ENCODE peak calls at places on chromosomes 7 and 10, in four cellular contexts. One of them, this sample, is unnamed.

GRCh38 chr7:111091623-111092370 is 870 bp downstream of the LRRN3 start:
- DNase-seq in esophagus squamous epithelium: no peak
- DNase-seq in spleen: no peak
- DNase-seq in right lobe of liver: no peak
- DNase-seq in this sample: no peak

GRCh38 chr7:64959072-64959747 is 31.6 kb downstream of the ZNF117 start:
- DNase-seq in spleen: no peak
- DNase-seq in right lobe of liver: no peak
- DNase-seq in esophagus squamous epithelium: no peak
- DNase-seq in this sample: no peak

GRCh38 chr7:158616050-158616449 is 28.4 kb upstream of the PTPRN2 start:
- DNase-seq in right lobe of liver: no peak
- DNase-seq in spleen: no peak
- DNase-seq in esophagus squamous epithelium: no peak
- DNase-seq in this sample: no peak

GRCh38 chr10:99916776-99917175 is 93.0 kb downstream of the DNMBP start:
- DNase-seq in spleen: no peak
- DNase-seq in esophagus squamous epithelium: no peak
- DNase-seq in right lobe of liver: no peak
- DNase-seq in this sample: peak; percentile 75

GRCh38 chr7:81013036-81013435 is 94.2 kb upstream of the SEMA3C start:
- DNase-seq in right lobe of liver: no peak
- DNase-seq in esophagus squamous epithelium: no peak
- DNase-seq in spleen: no peak
- DNase-seq in this sample: no peak

GRCh38 chr7:156907656-156908055 is 14.7 kb upstream of the LMBR1 start:
- DNase-seq in spleen: no peak
- DNase-seq in esophagus squamous epithelium: no peak
- DNase-seq in right lobe of liver: no peak
- DNase-seq in this sample: no peak

GRCh38 chr7:104852386-104852785 is 161.6 kb upstream of the KMT2E start:
- DNase-seq in spleen: no peak
- DNase-seq in right lobe of liver: peak; percentile 78
- DNase-seq in esophagus squamous epithelium: no peak
- DNase-seq in this sample: no peak

GRCh38 chr7:134290286-134290685 is 26.4 kb downstream of the SLC35B4 start:
- DNase-seq in spleen: no peak
- DNase-seq in right lobe of liver: no peak
- DNase-seq in esophagus squamous epithelium: no peak
- DNase-seq in this sample: no peak

GRCh38 chr10:96967847-96968246 is 135.7 kb downstream of the LCOR start:
- DNase-seq in spleen: no peak
- DNase-seq in esophagus squamous epithelium: no peak
- DNase-seq in right lobe of liver: no peak
- DNase-seq in this sample: no peak

GRCh38 chr7:66967029-66967428 is 28.4 kb downstream of the SBDS start:
- DNase-seq in spleen: no peak
- DNase-seq in right lobe of liver: no peak
- DNase-seq in esophagus squamous epithelium: no peak
- DNase-seq in this sample: no peak

GRCh38 chr7:159128767-159129166 is 15.9 kb downstream of the VIPR2 start:
- DNase-seq in right lobe of liver: no peak
- DNase-seq in esophagus squamous epithelium: no peak
- DNase-seq in spleen: peak; percentile 58
- DNase-seq in this sample: no peak

GRCh38 chr10:129799942-129800341 is 164.1 kb downstream of the EBF3 start:
- DNase-seq in spleen: no peak
- DNase-seq in esophagus squamous epithelium: no peak
- DNase-seq in right lobe of liver: no peak
- DNase-seq in this sample: no peak

GRCh38 chr10:79244841-79245504 is 102.3 kb upstream of the PPIF start:
- DNase-seq in esophagus squamous epithelium: no peak
- DNase-seq in spleen: peak; percentile 90
- DNase-seq in right lobe of liver: no peak
- DNase-seq in this sample: no peak

GRCh38 chr7:5354460-5355279 is 69.0 kb downstream of the TNRC18 start:
- DNase-seq in spleen: no peak
- DNase-seq in right lobe of liver: peak; percentile 77
- DNase-seq in esophagus squamous epithelium: no peak
- DNase-seq in this sample: no peak

GRCh38 chr7:26515462-26515861 is 223.8 kb downstream of the SNX10 start:
- DNase-seq in right lobe of liver: no peak
- DNase-seq in esophagus squamous epithelium: no peak
- DNase-seq in spleen: no peak
- DNase-seq in this sample: no peak

GRCh38 chr7:151690597-151690996 is 170.9 kb upstream of the RHEB start:
- DNase-seq in spleen: no peak
- DNase-seq in right lobe of liver: no peak
- DNase-seq in esophagus squamous epithelium: no peak
- DNase-seq in this sample: no peak

GRCh38 chr7:111388016-111388415 is 174.3 kb downstream of the IMMP2L start:
- DNase-seq in right lobe of liver: no peak
- DNase-seq in esophagus squamous epithelium: no peak
- DNase-seq in spleen: no peak
- DNase-seq in this sample: no peak

GRCh38 chr10:49140306-49141175 is 6.7 kb upstream of the FAM170B start:
- DNase-seq in esophagus squamous epithelium: no peak
- DNase-seq in right lobe of liver: no peak
- DNase-seq in spleen: no peak
- DNase-seq in this sample: peak; percentile 59

GRCh38 chr10:62817763-62818425 is 1.7 kb upstream of the EGR2 start:
- DNase-seq in spleen: peak; percentile 97
- DNase-seq in esophagus squamous epithelium: no peak
- DNase-seq in right lobe of liver: peak; percentile 85
- DNase-seq in this sample: peak; percentile 81

GRCh38 chr10:20877554-20877953 is 19.6 kb downstream of the NEBL start:
- DNase-seq in spleen: no peak
- DNase-seq in esophagus squamous epithelium: no peak
- DNase-seq in right lobe of liver: no peak
- DNase-seq in this sample: no peak

GRCh38 chr10:68331455-68332258 is at the start of gene HNRNPH3:
- DNase-seq in esophagus squamous epithelium: peak; percentile 87
- DNase-seq in right lobe of liver: peak; percentile 98
- DNase-seq in spleen: peak; percentile 99
- DNase-seq in this sample: peak; percentile 98

GRCh38 chr10:68333058-68333395 is 299 bp upstream of the PBLD start:
- DNase-seq in spleen: no peak
- DNase-seq in esophagus squamous epithelium: no peak
- DNase-seq in right lobe of liver: no peak
- DNase-seq in this sample: no peak

GRCh38 chr10:68333452-68333851 is 724 bp upstream of the PBLD start:
- DNase-seq in right lobe of liver: no peak
- DNase-seq in spleen: no peak
- DNase-seq in esophagus squamous epithelium: no peak
- DNase-seq in this sample: no peak

GRCh38 chr10:68330852-68331454 is 911 bp upstream of the HNRNPH3 start:
- DNase-seq in spleen: peak; percentile 81
- DNase-seq in right lobe of liver: peak; percentile 56
- DNase-seq in esophagus squamous epithelium: no peak
- DNase-seq in this sample: peak; percentile 50

DNA sequence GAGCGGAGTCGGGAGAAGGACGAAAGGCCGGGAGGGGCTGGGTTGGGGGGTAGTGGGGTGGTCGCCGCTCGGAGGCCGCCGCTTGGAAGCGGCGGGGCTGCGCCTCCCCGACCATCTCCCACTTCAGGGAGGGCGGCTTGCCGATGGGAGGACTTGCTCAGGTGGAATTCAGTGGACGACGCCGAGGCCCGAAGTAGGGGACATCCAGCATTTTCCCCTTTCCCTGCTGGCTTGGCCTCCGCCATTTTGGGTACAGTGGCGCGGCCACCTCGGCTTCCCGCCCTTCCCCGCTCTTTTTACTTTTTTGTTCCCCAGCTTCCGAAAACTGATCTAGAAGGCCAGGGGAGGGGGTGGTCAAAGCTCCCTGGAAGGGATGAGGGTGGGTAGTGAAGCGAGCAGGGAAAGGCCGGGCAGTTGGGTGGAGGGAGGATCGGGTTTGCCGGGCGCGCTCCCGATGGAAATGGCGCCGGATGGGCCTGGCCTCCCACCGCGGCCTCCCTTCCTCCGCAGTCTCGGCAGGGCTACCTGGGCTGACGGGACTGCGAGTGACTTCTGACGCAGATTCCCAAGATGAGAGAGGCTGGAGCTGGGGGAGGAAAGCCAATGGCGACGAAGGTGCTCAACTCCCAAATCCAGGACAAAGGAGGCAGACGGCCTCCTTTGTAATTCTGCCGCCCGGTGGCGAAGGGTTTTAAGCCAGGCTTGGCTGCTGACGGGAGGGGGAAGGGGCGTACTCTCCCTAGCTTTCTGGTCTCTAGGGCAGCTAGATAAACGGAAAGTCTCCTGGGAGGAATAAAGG is at the start of gene PBLD:
- DNase-seq in right lobe of liver: peak; percentile 83
- DNase-seq in esophagus squamous epithelium: no peak
- DNase-seq in spleen: peak; percentile 91
- DNase-seq in this sample: peak; percentile 75
- TF ChIP-seq POLR2A in right lobe of liver: peak; percentile 67
- TF ChIP-seq POLR2A in esophagus squamous epithelium: peak; percentile 21
- TF ChIP-seq POLR2A in spleen: peak; percentile 59
- TF ChIP-seq POLR2A in this sample: peak; percentile 69

DNA sequence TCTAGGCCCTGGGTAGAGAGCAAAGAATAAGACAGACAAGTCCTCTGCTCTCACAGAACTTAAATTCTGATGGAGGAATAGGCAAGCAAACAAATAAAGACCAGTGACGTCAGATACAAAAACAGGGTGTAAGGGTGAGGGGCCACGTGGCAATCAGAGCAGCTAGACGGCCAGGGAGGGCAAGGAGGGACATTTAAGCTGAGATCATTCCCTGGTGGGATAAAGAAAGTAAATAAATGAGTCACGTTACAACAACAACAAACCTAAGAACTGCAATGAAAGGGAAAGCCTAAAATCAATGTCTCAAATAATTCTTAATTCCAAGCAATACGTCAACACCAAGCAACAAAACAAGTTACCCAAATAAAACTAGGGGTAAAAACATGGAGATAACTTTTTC is 21.8 kb downstream of the STN1 start:
- DNase-seq in spleen: no peak
- DNase-seq in right lobe of liver: no peak
- DNase-seq in esophagus squamous epithelium: no peak
- DNase-seq in this sample: no peak
- H3K4me1 ChIP-seq in spleen: peaks cover 16% of the 10 kb centered on the region
- H3K4me1 ChIP-seq in right lobe of liver: no peaks in the 10 kb centered on the region
- H3K4me1 ChIP-seq in esophagus squamous epithelium: peaks cover 11% of the 10 kb centered on the region
- H3K4me1 ChIP-seq in this sample: no peaks in the 10 kb centered on the region

DNA sequence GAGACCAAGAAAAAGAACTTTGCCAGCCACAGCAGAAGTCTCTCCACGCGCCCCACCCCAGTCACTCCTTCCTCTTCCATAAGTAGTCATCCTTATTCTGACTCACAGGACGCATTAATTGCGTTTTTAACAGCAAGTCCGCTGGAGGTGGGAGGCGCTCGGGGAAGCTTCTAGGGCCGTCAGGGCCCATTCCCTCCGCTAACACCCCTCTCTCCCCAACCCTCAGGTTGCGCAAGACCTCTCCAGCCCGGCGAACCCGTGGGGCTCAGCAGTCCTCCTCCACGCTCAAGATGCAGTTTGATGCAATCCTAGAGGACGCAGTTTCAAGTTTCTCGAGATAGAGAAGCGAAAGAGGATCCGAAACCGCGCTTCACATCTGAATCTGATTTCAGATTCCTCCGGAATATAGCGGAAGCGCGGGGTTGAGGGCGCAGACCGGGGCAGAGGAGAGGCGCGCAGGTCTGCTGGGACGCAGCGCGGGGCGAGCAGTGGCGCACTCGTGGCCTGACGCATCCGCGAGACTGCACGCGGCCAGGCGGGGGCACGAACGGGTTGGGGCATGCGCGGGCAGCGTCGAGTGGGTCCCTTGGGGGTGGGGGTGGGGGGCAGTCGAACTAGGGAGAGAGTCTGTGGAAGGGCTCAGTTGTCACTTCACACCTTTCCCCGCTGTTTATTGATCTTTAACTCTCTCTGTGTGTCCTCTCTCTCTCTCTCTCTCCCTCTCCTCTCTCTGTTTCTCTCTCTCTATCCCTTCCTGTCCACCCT is 37.8 kb upstream of the PSAP start:
- DNase-seq in spleen: peak; percentile 96
- DNase-seq in right lobe of liver: peak; percentile 82
- DNase-seq in esophagus squamous epithelium: peak; percentile 50
- DNase-seq in this sample: peak; percentile 79
- TF ChIP-seq POLR2A in spleen: no peak
- TF ChIP-seq POLR2A in right lobe of liver: no peak
- TF ChIP-seq POLR2A in esophagus squamous epithelium: no peak
- TF ChIP-seq POLR2A in this sample: peak; percentile 20

DNA sequence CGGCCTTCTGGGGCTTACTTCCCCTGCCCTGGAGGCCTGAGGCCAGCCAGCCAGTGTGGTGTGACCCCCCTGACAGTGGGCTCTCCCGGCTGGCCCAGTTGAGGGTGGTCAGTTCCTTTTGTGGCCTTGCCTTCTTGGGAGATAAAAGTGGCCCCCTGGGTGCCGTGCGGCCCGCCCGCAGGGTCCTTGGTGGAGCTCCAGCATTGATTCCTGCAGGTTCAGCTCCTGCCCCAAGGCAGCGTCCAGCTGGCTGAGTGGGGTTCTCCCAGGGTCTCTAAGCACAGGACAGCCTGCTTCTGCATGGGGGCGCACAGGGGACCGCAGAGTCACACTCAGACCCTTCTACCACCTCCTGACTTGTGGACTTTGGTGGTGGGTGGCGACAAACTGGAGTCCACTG is 62.1 kb downstream of the CUX1 start:
- DNase-seq in esophagus squamous epithelium: no peak
- DNase-seq in right lobe of liver: no peak
- DNase-seq in spleen: no peak
- DNase-seq in this sample: no peak
- H3K4me1 ChIP-seq in esophagus squamous epithelium: peaks cover 30% of the 10 kb centered on the region
- H3K4me1 ChIP-seq in right lobe of liver: peaks cover 18% of the 10 kb centered on the region
- H3K4me1 ChIP-seq in spleen: peaks cover 17% of the 10 kb centered on the region
- H3K4me1 ChIP-seq in this sample: peaks cover 52% of the 10 kb centered on the region

GRCh38 chr7:818031-818699 is 14.1 kb upstream of the SUN1 start:
- DNase-seq in right lobe of liver: no peak
- DNase-seq in esophagus squamous epithelium: no peak
- DNase-seq in spleen: peak; percentile 54
- DNase-seq in this sample: no peak

GRCh38 chr7:816751-817671 is 15.3 kb upstream of the SUN1 start:
- DNase-seq in esophagus squamous epithelium: no peak
- DNase-seq in spleen: peak; percentile 90
- DNase-seq in right lobe of liver: no peak
- DNase-seq in this sample: peak; percentile 42

GRCh38 chr7:820341-820740 is 11.9 kb upstream of the SUN1 start:
- DNase-seq in spleen: no peak
- DNase-seq in right lobe of liver: no peak
- DNase-seq in esophagus squamous epithelium: no peak
- DNase-seq in this sample: no peak

GRCh38 chr7:815284-816216 is 16.7 kb upstream of the SUN1 start:
- DNase-seq in right lobe of liver: no peak
- DNase-seq in esophagus squamous epithelium: no peak
- DNase-seq in spleen: peak; percentile 86
- DNase-seq in this sample: peak; percentile 69

GRCh38 chr7:816300-816750 is 16.0 kb upstream of the SUN1 start:
- DNase-seq in right lobe of liver: peak; percentile 99
- DNase-seq in esophagus squamous epithelium: peak; percentile 89
- DNase-seq in spleen: peak; percentile 98
- DNase-seq in this sample: peak; percentile 99
- TF ChIP-seq POLR2A in right lobe of liver: peak; percentile 77
- TF ChIP-seq POLR2A in esophagus squamous epithelium: no peak
- TF ChIP-seq POLR2A in spleen: no peak
- TF ChIP-seq POLR2A in this sample: peak; percentile 96

This sample was measured in thyroid gland.